ENCODE peak calls at places on chromosomes 11 and 22, in ten cellular contexts. U, B, G, T, F, M, K, L, C and J are unnamed samples.
A peak's percentile ranks its signal among the peaks of the same experiment; 100 is the strongest.

GRCh38 chr11:2771758-2772466 is 72.1 kb upstream of the KCNQ1OT1 start:
- DNase-seq in F (no peak), B (peak; percentile 8), T (no peak), G (peak; percentile 47), U (no peak), M (peak; percentile 41), C (no peak), K (no peak), L (no peak), J (no peak)

GRCh38 chr11:117986981-117987495 is 844 bp downstream of the IL10RA start:
- DNase-seq in C (no peak), T (no peak), M (peak; percentile 87), L (no peak), B (no peak), G (no peak), F (peak; percentile 12), U (peak; percentile 8), K (peak; percentile 72), J (no peak)

GRCh38 chr11:1301220-1302000 is 8.0 kb downstream of the TOLLIP start:
- DNase-seq in L (no peak), B (no peak), M (peak; percentile 50), T (no peak), C (no peak), U (no peak), K (no peak), G (no peak), F (no peak), J (no peak)

GRCh38 chr22:42270512-42271190 is at the start of gene TCF20:
- DNase-seq in U (peak; percentile 82), M (peak; percentile 92), L (peak; percentile 77), K (peak; percentile 73), B (peak; percentile 73), T (peak; percentile 39), C (peak; percentile 49), F (peak; percentile 71), G (peak; percentile 85), J (peak; percentile 85)

GRCh38 chr11:121687961-121688566 is 235.3 kb upstream of the SORL1-AS1 start:
- DNase-seq in B (no peak), U (peak; percentile 45), M (no peak), F (peak; percentile 82), G (no peak), T (peak; percentile 22), K (no peak), L (no peak), C (no peak), J (peak; percentile 45)

GRCh38 chr11:103870821-103871309 is 165.6 kb upstream of the DDI1 start:
- DNase-seq in B (no peak), G (peak; percentile 92), K (no peak), T (no peak), L (no peak), F (peak; percentile 3), M (no peak), U (no peak), C (no peak), J (no peak)

GRCh38 chr11:78074756-78075155 is 4.9 kb downstream of the NDUFC2 start:
- DNase-seq in B (no peak), L (no peak), U (peak; percentile 22), T (no peak), C (no peak), G (no peak), F (peak; percentile 31), M (peak; percentile 22), K (no peak), J (no peak)

GRCh38 chr11:125679837-125680236 is 810 bp downstream of the ACRV1 start:
- DNase-seq in T (no peak), F (no peak), U (no peak), L (no peak), K (no peak), M (no peak), G (no peak), B (no peak), C (no peak), J (no peak)

GRCh38 chr11:12678092-12678491 is 3.9 kb downstream of the TEAD1 start:
- DNase-seq in B (no peak), K (no peak), F (no peak), U (no peak), L (no peak), G (no peak), T (no peak), M (no peak), C (no peak), J (no peak)

GRCh38 chr11:133713406-133713805 is 131.9 kb downstream of the SPATA19 start:
- DNase-seq in F (no peak), C (no peak), T (no peak), L (no peak), B (no peak), U (no peak), M (no peak), K (no peak), G (no peak), J (no peak)

GRCh38 chr11:73340164-73340563 is 32.1 kb downstream of the ARHGEF17 start:
- DNase-seq in G (no peak), L (no peak), T (no peak), F (no peak), B (no peak), U (peak; percentile 15), C (no peak), K (no peak), M (no peak), J (no peak)

GRCh38 chr11:8426076-8426475 is 162.4 kb upstream of the LMO1 start:
- DNase-seq in L (no peak), U (no peak), M (no peak), B (no peak), C (no peak), G (no peak), T (no peak), K (no peak), F (no peak), J (no peak)

GRCh38 chr11:18457435-18457834 is 1.8 kb downstream of the LDHAL6A start:
- DNase-seq in C (no peak), M (no peak), F (peak; percentile 42), G (no peak), T (no peak), U (peak; percentile 32), K (no peak), B (peak; percentile 11), L (no peak), J (peak; percentile 81)

GRCh38 chr22:49545606-49546005 is 282.1 kb downstream of the BRD1 start:
- DNase-seq in G (peak; percentile 27), U (no peak), M (peak; percentile 14), F (no peak), L (no peak), T (no peak), B (no peak), K (no peak), C (no peak), J (no peak)

GRCh38 chr11:29280452-29280851 is 736.4 kb downstream of the KCNA4 start:
- DNase-seq in K (no peak), T (no peak), F (peak; percentile 63), M (no peak), B (no peak), G (no peak), C (no peak), U (peak; percentile 48), L (no peak), J (peak; percentile 73)

GRCh38 chr22:23557467-23557866 is 22.6 kb downstream of the IGLL1 start:
- DNase-seq in G (no peak), C (no peak), T (no peak), B (no peak), K (no peak), F (no peak), M (no peak), L (no peak), U (no peak), J (no peak)

GRCh38 chr11:120108154-120108784 is 29.6 kb downstream of the TRIM29 start:
- DNase-seq in T (peak; percentile 17), F (peak; percentile 42), G (peak; percentile 70), M (peak; percentile 83), U (peak; percentile 58), B (peak; percentile 62), K (peak; percentile 30), L (peak; percentile 83), C (peak; percentile 42), J (peak; percentile 79)

GRCh38 chr11:118605116-118605867 is 2.1 kb upstream of the PHLDB1 start:
- DNase-seq in U (peak; percentile 56), M (no peak), T (no peak), L (peak; percentile 27), F (peak; percentile 74), G (peak; percentile 91), C (no peak), B (peak; percentile 76), K (no peak), J (no peak)

GRCh38 chr22:42077486-42078125 is 1.9 kb upstream of the SMDT1 start:
- DNase-seq in L (no peak), T (no peak), K (no peak), B (no peak), F (no peak), U (no peak), C (no peak), M (no peak), G (no peak), J (no peak)

GRCh38 chr11:8766993-8767374 is 84.4 kb downstream of the RPL27A start:
- DNase-seq in T (no peak), L (no peak), U (no peak), G (no peak), K (no peak), B (no peak), F (no peak), C (no peak), M (no peak), J (no peak)

GRCh38 chr11:334264-335033 is 13.8 kb upstream of the IFITM3 start:
- DNase-seq in C (no peak), U (no peak), T (no peak), F (no peak), B (no peak), M (peak; percentile 54), L (no peak), G (peak; percentile 30), K (no peak), J (no peak)

GRCh38 chr11:133910101-133910500 is 46.7 kb downstream of the IGSF9B start:
- DNase-seq in U (no peak), L (no peak), C (no peak), B (no peak), F (no peak), M (no peak), T (no peak), K (no peak), G (no peak), J (no peak)

GRCh38 chr11:126834573-126834972 is 166.0 kb downstream of the KIRREL3 start:
- DNase-seq in B (no peak), F (no peak), U (no peak), G (no peak), K (no peak), L (no peak), M (no peak), C (no peak), T (no peak), J (no peak)

GRCh38 chr11:85682330-85683305 is 3.4 kb downstream of the CCDC89 start:
- DNase-seq in U (peak; percentile 68), G (peak; percentile 71), K (peak; percentile 35), C (peak; percentile 61), B (peak; percentile 59), M (peak; percentile 81), F (peak; percentile 23), T (no peak), L (peak; percentile 41), J (peak; percentile 91)

GRCh38 chr11:14908214-14908880 is 16.3 kb upstream of the CYP2R1 start:
- DNase-seq in L (peak; percentile 64), U (peak; percentile 60), B (peak; percentile 35), M (no peak), T (peak; percentile 72), K (no peak), C (no peak), G (no peak), F (peak; percentile 55), J (peak; percentile 84)

GRCh38 chr11:8235925-8236324 is 27.8 kb downstream of the LMO1 start:
- DNase-seq in G (no peak), F (no peak), U (no peak), M (no peak), B (no peak), L (no peak), K (no peak), C (no peak), T (no peak), J (no peak)

GRCh38 chr22:33918676-33919590 is 1.3 kb downstream of the LARGE1 start:
- DNase-seq in G (no peak), B (no peak), L (no peak), C (no peak), M (no peak), K (no peak), F (peak; percentile 6), U (no peak), T (no peak), J (no peak)

GRCh38 chr11:2450321-2451041 is 5.7 kb downstream of the KCNQ1 start:
- DNase-seq in L (no peak), F (no peak), M (no peak), B (no peak), K (no peak), G (no peak), C (no peak), U (no peak), T (no peak), J (no peak)